ENCODE peak calls at places on chromosomes 12 and 14, in ten cellular contexts. W is anterior cingulate cortex, O is ACHN, X is natural killer cell, C is SHP77, I is GM18507, A is A673, K is GM10248, D is nucleus accumbens, M is HCEC 1CT. G is an unnamed sample.

GRCh38 chr14:69690042-69690441 is 76.9 kb upstream of the SRSF5 start:
- DNase-seq in W (no peak), O (no peak), X (no peak), C (no peak), I (no peak), A (no peak), K (no peak), D (no peak), M (no peak), G (no peak)

GRCh38 chr14:52873694-52874093 is 77.2 kb downstream of the FERMT2 start:
- DNase-seq in W (no peak), O (no peak), X (no peak), C (no peak), I (no peak), A (peak; percentile 49), K (no peak), D (no peak), M (peak; percentile 42), G (no peak)

GRCh38 chr14:66850258-66850897 is 338.9 kb upstream of the GARIN2 start:
- DNase-seq in W (no peak), O (no peak), X (no peak), C (no peak), I (no peak), A (no peak), K (no peak), D (no peak), M (no peak), G (no peak)

GRCh38 chr14:33957993-33958392 is 7.1 kb upstream of the EGLN3 start:
- DNase-seq in W (no peak), O (no peak), X (no peak), C (no peak), I (no peak), A (no peak), K (no peak), D (no peak), M (no peak), G (no peak)

GRCh38 chr14:102544745-102545460 is 35.3 kb upstream of the ANKRD9 start:
- DNase-seq in W (no peak), O (no peak), X (no peak), C (no peak), I (no peak), A (no peak), K (no peak), D (no peak), M (no peak), G (no peak)

GRCh38 chr12:70812124-70812523 is 108.4 kb downstream of the PTPRR start:
- DNase-seq in W (no peak), O (no peak), X (no peak), C (no peak), I (no peak), A (no peak), K (no peak), D (no peak), M (no peak), G (no peak)

GRCh38 chr12:107405436-107405835 is 280.2 kb upstream of the PWP1 start:
- DNase-seq in W (peak; percentile 45), O (no peak), X (no peak), C (no peak), I (no peak), A (no peak), K (no peak), D (peak; percentile 27), M (no peak), G (no peak)

GRCh38 chr12:31476437-31476836 is 114.5 kb downstream of the DENND5B start:
- DNase-seq in W (no peak), O (no peak), X (no peak), C (no peak), I (no peak), A (no peak), K (no peak), D (no peak), M (no peak), G (no peak)

GRCh38 chr12:89552376-89552775 is 26.5 kb upstream of the POC1B start:
- DNase-seq in W (no peak), O (no peak), X (no peak), C (no peak), I (no peak), A (no peak), K (no peak), D (no peak), M (peak; percentile 15), G (no peak)

GRCh38 chr14:67641902-67642749 is 22.4 kb downstream of the ARG2 start:
- DNase-seq in W (no peak), O (no peak), X (no peak), C (no peak), I (no peak), A (no peak), K (no peak), D (no peak), M (no peak), G (no peak)

GRCh38 chr12:38399711-38400205 is 83.2 kb downstream of the ALG10B start:
- DNase-seq in W (no peak), O (no peak), X (no peak), C (no peak), I (no peak), A (peak; percentile 2), K (no peak), D (no peak), M (no peak), G (no peak)

GRCh38 chr12:113050808-113051207 is 5.7 kb upstream of the DTX1 start:
- DNase-seq in W (no peak), O (no peak), X (no peak), C (no peak), I (no peak), A (no peak), K (no peak), D (no peak), M (no peak), G (no peak)

GRCh38 chr12:112159146-112159541 is 33.8 kb downstream of the TRAFD1 start:
- DNase-seq in W (no peak), O (no peak), X (no peak), C (no peak), I (no peak), A (no peak), K (no peak), D (no peak), M (no peak), G (no peak)

GRCh38 chr12:43786899-43787693 is 19.0 kb downstream of the TWF1 start:
- DNase-seq in W (no peak), O (no peak), X (no peak), C (no peak), I (no peak), A (no peak), K (no peak), D (no peak), M (peak; percentile 59), G (no peak)

GRCh38 chr14:31449971-31450610 is 7.2 kb downstream of the DTD2 start:
- DNase-seq in W (no peak), O (peak; percentile 35), X (no peak), C (peak; percentile 62), I (no peak), A (peak; percentile 61), K (peak; percentile 33), D (no peak), M (peak; percentile 32), G (peak; percentile 43)

GRCh38 chr14:31172084-31172483 is 35.5 kb downstream of the HECTD1 start:
- DNase-seq in W (no peak), O (no peak), X (no peak), C (no peak), I (no peak), A (no peak), K (no peak), D (no peak), M (peak; percentile 40), G (no peak)

GRCh38 chr12:104649217-104649834 is 192.6 kb downstream of the CHST11 start:
- DNase-seq in W (no peak), O (no peak), X (no peak), C (no peak), I (no peak), A (no peak), K (no peak), D (no peak), M (no peak), G (no peak)

GRCh38 chr12:6764011-6764828 is 1.9 kb upstream of the PTMS start:
- DNase-seq in W (peak; percentile 89), O (peak; percentile 100), X (peak; percentile 31), C (peak; percentile 95), I (peak; percentile 86), A (peak; percentile 100), K (peak; percentile 96), D (peak; percentile 85), M (peak; percentile 99), G (peak; percentile 99)

GRCh38 chr12:34597548-34598351 is 575.5 kb downstream of the ALG10 start:
- DNase-seq in W (no peak), O (no peak), X (peak; percentile 9), C (no peak), I (no peak), A (no peak), K (peak; percentile 3), D (no peak), M (no peak), G (no peak)

GRCh38 chr12:31041033-31041564 is 32.6 kb upstream of the DDX11 start:
- DNase-seq in W (no peak), O (no peak), X (no peak), C (no peak), I (no peak), A (no peak), K (no peak), D (no peak), M (no peak), G (no peak)

GRCh38 chr14:95431199-95432145 is 85.0 kb downstream of the SYNE3 start:
- DNase-seq in W (no peak), O (peak; percentile 43), X (no peak), C (no peak), I (no peak), A (peak; percentile 60), K (no peak), D (no peak), M (peak; percentile 15), G (no peak)

GRCh38 chr12:116599285-116600122 is 40.3 kb downstream of the MAP1LC3B2 start:
- DNase-seq in W (no peak), O (peak; percentile 81), X (peak; percentile 34), C (peak; percentile 58), I (peak; percentile 50), A (peak; percentile 83), K (peak; percentile 73), D (peak; percentile 46), M (peak; percentile 41), G (peak; percentile 61)

G was measured in NCI-H774.